ENCODE peak calls at places on chromosomes 2 and 18, in ten cellular contexts. T is cardiac muscle cell, F is type B pancreatic cell, Q is WERI-Rb-1, V is spleen, C is glutamatergic neuron, E is AG10803, H is astrocyte of the spinal cord, K is SK-N-SH, M is progenitor cell of endocrine pancreas. S is an unnamed sample.

GRCh38 chr2:222903234-222904220 is 42.7 kb downstream of the ACSL3 start:
- DNase-seq in T (peak), F (no peak), Q (peak), V (no peak), C (peak), E (peak), H (peak), K (peak), M (no peak), S (no peak)

GRCh38 chr2:85458611-85459563 is 40.4 kb downstream of the SH2D6 start:
- DNase-seq in T (no peak), F (no peak), Q (no peak), V (peak), C (no peak), E (no peak), H (no peak), K (no peak), M (no peak), S (no peak)

GRCh38 chr18:12884521-12885323 is 685 bp upstream of the PTPN2 start:
- DNase-seq in T (no peak), F (no peak), Q (no peak), V (no peak), C (no peak), E (peak), H (peak), K (no peak), M (no peak), S (no peak)

GRCh38 chr2:109226128-109226527 is 97.1 kb downstream of the SH3RF3 start:
- DNase-seq in T (no peak), F (no peak), Q (no peak), V (no peak), C (no peak), E (no peak), H (no peak), K (no peak), M (no peak), S (no peak)

GRCh38 chr2:163737563-163737962 is 1.8 kb upstream of the FIGN start:
- DNase-seq in T (no peak), F (no peak), Q (no peak), V (no peak), C (no peak), E (no peak), H (no peak), K (no peak), M (no peak), S (no peak)

GRCh38 chr18:52694804-52695203 is 354.8 kb downstream of the DCC start:
- DNase-seq in T (no peak), F (no peak), Q (peak), V (no peak), C (peak), E (no peak), H (peak), K (peak), M (no peak), S (no peak)

GRCh38 chr2:65320042-65320711 is 92.5 kb downstream of the ACTR2 start:
- DNase-seq in T (no peak), F (no peak), Q (no peak), V (no peak), C (no peak), E (peak), H (peak), K (no peak), M (no peak), S (no peak)

GRCh38 chr2:233411162-233411561 is 56.9 kb downstream of the DGKD start:
- DNase-seq in T (no peak), F (no peak), Q (no peak), V (no peak), C (no peak), E (no peak), H (no peak), K (no peak), M (no peak), S (no peak)

GRCh38 chr2:207316906-207317305 is 151.2 kb upstream of the KLF7 start:
- DNase-seq in T (no peak), F (no peak), Q (no peak), V (no peak), C (no peak), E (no peak), H (no peak), K (no peak), M (no peak), S (no peak)

GRCh38 chr2:386406-387103 is 98.7 kb upstream of the ALKAL2 start:
- DNase-seq in T (no peak), F (no peak), Q (no peak), V (no peak), C (no peak), E (no peak), H (no peak), K (no peak), M (no peak), S (no peak)

GRCh38 chr2:109352898-109353689 is 224.1 kb downstream of the SH3RF3 start:
- DNase-seq in T (no peak), F (no peak), Q (no peak), V (no peak), C (no peak), E (no peak), H (no peak), K (no peak), M (no peak), S (no peak)

GRCh38 chr2:75047189-75047812 is 88.9 kb downstream of the POLE4 start:
- DNase-seq in T (no peak), F (no peak), Q (no peak), V (no peak), C (no peak), E (peak), H (peak), K (no peak), M (no peak), S (no peak)

GRCh38 chr18:58532972-58533371 is 95.9 kb downstream of the ALPK2 start:
- DNase-seq in T (no peak), F (no peak), Q (no peak), V (no peak), C (no peak), E (no peak), H (no peak), K (no peak), M (no peak), S (no peak)

GRCh38 chr2:64780041-64780440 is 126.3 kb upstream of the SERTAD2 start:
- DNase-seq in T (no peak), F (no peak), Q (no peak), V (no peak), C (no peak), E (no peak), H (no peak), K (no peak), M (no peak), S (no peak)

GRCh38 chr2:14306268-14306950 is 326.1 kb upstream of the LRATD1 start:
- DNase-seq in T (no peak), F (no peak), Q (no peak), V (no peak), C (no peak), E (no peak), H (no peak), K (no peak), M (no peak), S (no peak)

GRCh38 chr2:8282858-8283252 is 399.0 kb upstream of the ID2 start:
- DNase-seq in T (no peak), F (no peak), Q (peak), V (no peak), C (no peak), E (no peak), H (no peak), K (no peak), M (no peak), S (no peak)

GRCh38 chr2:175539122-175539521 is 357.6 kb upstream of the ATP5MC3 start:
- DNase-seq in T (no peak), F (no peak), Q (no peak), V (no peak), C (no peak), E (no peak), H (no peak), K (no peak), M (no peak), S (no peak)

GRCh38 chr2:128469875-128470274 is 151.2 kb upstream of the HS6ST1 start:
- DNase-seq in T (no peak), F (peak), Q (no peak), V (no peak), C (no peak), E (no peak), H (no peak), K (no peak), M (no peak), S (no peak)

GRCh38 chr18:54558609-54559585 is 32.1 kb upstream of the DYNAP start:
- DNase-seq in T (peak), F (no peak), Q (no peak), V (no peak), C (no peak), E (peak), H (peak), K (peak), M (no peak), S (no peak)

DNA sequence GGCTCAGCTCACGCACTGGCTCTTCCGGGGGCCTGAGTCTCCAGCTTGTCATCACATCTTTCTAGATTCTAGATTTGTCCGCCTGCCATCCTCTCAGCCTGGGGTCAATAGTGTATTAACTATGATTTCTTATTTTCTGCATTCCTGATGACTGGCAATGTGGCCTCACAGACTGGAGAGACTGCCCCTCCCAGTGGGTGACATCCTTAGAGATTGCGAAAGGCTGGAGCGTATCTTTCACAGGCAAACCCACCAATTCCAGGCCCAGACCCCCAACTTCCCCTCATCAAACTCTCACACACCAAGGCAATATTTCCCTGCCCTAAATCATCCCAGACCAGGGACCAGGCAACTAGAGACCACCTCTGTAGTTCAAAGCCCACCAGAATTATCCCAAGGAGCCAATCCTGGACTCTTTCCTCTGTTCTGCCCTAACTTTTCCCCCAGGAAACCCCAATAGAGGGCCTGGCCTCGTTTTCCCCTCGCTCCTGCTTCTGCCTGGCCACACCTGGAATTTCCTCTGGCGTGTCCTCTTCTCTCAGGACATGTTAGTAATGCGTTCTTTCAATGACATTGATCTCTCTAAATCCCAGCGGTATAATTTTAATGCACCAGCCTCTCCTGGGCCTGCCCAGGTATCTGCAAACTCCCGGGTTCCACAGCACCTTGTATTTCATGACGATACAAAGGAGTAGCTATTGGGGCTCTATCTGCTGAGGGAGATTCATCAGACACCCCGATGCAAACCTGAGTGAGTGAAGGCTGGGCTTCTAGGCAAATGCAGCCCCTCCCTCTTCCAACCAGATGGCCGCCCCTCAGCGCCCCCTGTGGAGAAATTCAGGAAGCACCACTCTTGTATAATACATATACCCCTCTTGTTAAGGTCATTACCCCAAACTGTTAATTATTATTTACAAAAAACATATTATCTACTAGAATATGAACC is 2.4 kb upstream of the KCNF1 start:
- DNase-seq in T (peak), F (no peak), Q (peak), V (no peak), C (peak), E (no peak), H (no peak), K (peak), M (peak), S (no peak)
- TF ChIP-seq CTCF in T (peak), F (peak), Q (peak), V (peak), C (peak), E (peak), H (peak), K (peak), M (peak), S (no peak)

GRCh38 chr2:70647873-70648481 is 94.4 kb upstream of the TGFA start:
- DNase-seq in T (peak), F (peak), Q (peak), V (no peak), C (peak), E (peak), H (peak), K (peak), M (peak), S (peak)

GRCh38 chr2:70646429-70646828 is 92.8 kb upstream of the TGFA start:
- DNase-seq in T (no peak), F (no peak), Q (no peak), V (no peak), C (no peak), E (no peak), H (no peak), K (no peak), M (no peak), S (no peak)

GRCh38 chr2:70641263-70641784 is 87.7 kb upstream of the TGFA start:
- DNase-seq in T (no peak), F (no peak), Q (no peak), V (no peak), C (no peak), E (no peak), H (peak), K (no peak), M (no peak), S (no peak)

GRCh38 chr2:70643715-70644114 is 90.1 kb upstream of the TGFA start:
- DNase-seq in T (peak), F (no peak), Q (peak), V (no peak), C (no peak), E (no peak), H (no peak), K (peak), M (no peak), S (no peak)

DNA sequence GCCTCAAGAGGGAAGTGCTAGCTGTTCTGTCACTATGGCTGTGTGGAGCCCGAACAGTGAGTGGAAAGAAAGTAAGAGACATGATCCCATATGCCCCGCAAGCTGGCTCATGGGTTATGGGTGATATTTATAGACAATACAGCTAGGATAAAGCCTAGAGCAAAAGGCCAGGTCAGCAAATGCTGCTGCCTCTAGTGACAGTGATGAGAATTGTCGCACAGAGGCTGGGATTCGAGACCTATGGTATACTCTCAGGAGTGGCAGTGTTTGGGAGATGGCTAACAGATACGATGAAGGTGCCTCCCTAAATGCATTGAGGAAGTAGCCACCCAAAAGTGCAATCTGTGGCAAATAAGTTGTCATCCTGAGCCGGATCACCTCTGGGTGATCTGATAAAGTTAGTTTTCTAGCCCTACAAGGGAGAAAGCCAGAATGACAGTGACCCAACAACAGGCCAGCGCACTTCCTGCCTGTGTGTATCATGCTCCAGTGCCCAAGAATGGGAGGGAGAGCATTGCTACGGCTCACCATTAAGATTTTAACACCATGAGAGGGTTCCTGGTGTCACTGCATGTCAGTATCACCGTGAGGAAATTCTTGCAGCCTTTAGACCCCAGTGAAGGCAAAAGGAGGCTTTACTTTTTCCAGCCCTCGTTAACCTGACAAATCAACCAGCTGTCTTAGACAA is 92.3 kb upstream of the TGFA start:
- DNase-seq in T (peak), F (no peak), Q (peak), V (no peak), C (peak), E (no peak), H (no peak), K (peak), M (no peak), S (no peak)
- TF ChIP-seq CTCF in T (no peak), F (peak), Q (peak), V (no peak), C (peak), E (peak), H (no peak), K (no peak), M (peak), S (no peak)

GRCh38 chr2:143503280-143503679 is 374.1 kb downstream of the ARHGAP15 start:
- DNase-seq in T (no peak), F (no peak), Q (no peak), V (no peak), C (no peak), E (peak), H (no peak), K (no peak), M (no peak), S (no peak)
- TF ChIP-seq CTCF in T (no peak), F (no peak), Q (no peak), V (no peak), C (no peak), E (no peak), H (no peak), K (no peak), M (no peak), S (no peak)

DNA sequence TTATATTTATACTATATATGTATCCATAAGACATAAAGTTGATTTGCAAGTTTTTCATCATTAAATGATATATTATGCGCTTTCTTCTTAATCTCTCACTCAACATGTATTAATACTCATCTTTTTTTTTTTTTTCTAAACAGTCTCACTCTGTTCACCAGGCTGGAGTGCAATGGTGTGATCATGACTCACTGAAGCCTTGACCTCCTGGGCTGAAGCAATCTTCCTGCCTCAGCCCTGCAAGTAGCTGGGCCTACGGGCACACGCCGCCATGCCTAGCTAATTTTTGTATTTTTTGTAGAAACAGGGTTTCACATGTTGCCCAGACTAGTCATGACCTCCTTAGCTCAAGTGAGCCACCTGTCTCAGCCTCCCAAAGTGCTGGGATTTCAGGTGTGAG is 51.4 kb upstream of the MAP4K3 start:
- DNase-seq in T (no peak), F (no peak), Q (no peak), V (no peak), C (no peak), E (peak), H (peak), K (no peak), M (no peak), S (no peak)
- TF ChIP-seq CTCF in T (no peak), F (no peak), Q (no peak), V (no peak), C (no peak), E (no peak), H (no peak), K (no peak), M (no peak), S (no peak)

GRCh38 chr2:158481116-158481515 is 24.4 kb downstream of the PKP4 start:
- DNase-seq in T (no peak), F (no peak), Q (no peak), V (no peak), C (no peak), E (no peak), H (no peak), K (no peak), M (no peak), S (no peak)
- TF ChIP-seq CTCF in T (no peak), F (no peak), Q (no peak), V (no peak), C (no peak), E (no peak), H (no peak), K (no peak), M (no peak), S (no peak)

GRCh38 chr2:101204400-101205095 is 48.1 kb upstream of the CNOT11 start:
- DNase-seq in T (no peak), F (no peak), Q (no peak), V (no peak), C (no peak), E (no peak), H (peak), K (no peak), M (no peak), S (no peak)
- TF ChIP-seq CTCF in T (peak), F (peak), Q (no peak), V (no peak), C (no peak), E (peak), H (peak), K (peak), M (peak), S (no peak)

GRCh38 chr18:33264566-33264965 is 176.0 kb downstream of the CCDC178 start:
- DNase-seq in T (peak), F (no peak), Q (no peak), V (no peak), C (no peak), E (no peak), H (no peak), K (no peak), M (no peak), S (no peak)
- TF ChIP-seq CTCF in T (no peak), F (no peak), Q (no peak), V (no peak), C (no peak), E (no peak), H (no peak), K (no peak), M (no peak), S (no peak)

GRCh38 chr2:232341061-232341738 is 37.4 kb upstream of the ALPP start:
- DNase-seq in T (no peak), F (no peak), Q (peak), V (peak), C (peak), E (no peak), H (no peak), K (no peak), M (no peak), S (no peak)

GRCh38 chr2:232338759-232339106 is 39.8 kb upstream of the ALPP start:
- DNase-seq in T (no peak), F (no peak), Q (peak), V (peak), C (no peak), E (no peak), H (no peak), K (no peak), M (no peak), S (no peak)

GRCh38 chr2:232340171-232340935 is 38.2 kb upstream of the ALPP start:
- DNase-seq in T (no peak), F (no peak), Q (no peak), V (peak), C (peak), E (no peak), H (no peak), K (no peak), M (no peak), S (no peak)

GRCh38 chr2:232336956-232337700 is 41.4 kb upstream of the ALPP start:
- DNase-seq in T (no peak), F (no peak), Q (no peak), V (peak), C (no peak), E (no peak), H (no peak), K (no peak), M (no peak), S (no peak)

GRCh38 chr2:232339121-232340081 is 39.1 kb upstream of the ALPP start:
- DNase-seq in T (no peak), F (no peak), Q (peak), V (peak), C (peak), E (no peak), H (no peak), K (no peak), M (no peak), S (no peak)
- TF ChIP-seq CTCF in T (peak), F (peak), Q (peak), V (no peak), C (no peak), E (no peak), H (peak), K (no peak), M (no peak), S (no peak)